ENCODE peak calls at places on chromosomes 4 and X, in ten cellular contexts. A, K, T, N, R, P, M, J, L and I are unnamed samples.

GRCh38 chrX:132615396-132616131 is 126.7 kb upstream of the MBNL3 start:
- DNase-seq in A (peak), K (peak), T (peak), N (peak), R (peak), P (peak), M (peak), J (peak), L (no peak), I (no peak)

GRCh38 chrX:154544885-154545284 is 1.8 kb downstream of the G6PD start:
- DNase-seq in A (no peak), K (no peak), T (no peak), N (no peak), R (no peak), P (no peak), M (no peak), J (no peak), L (no peak), I (no peak)

GRCh38 chr4:7395635-7396034 is 39.1 kb downstream of the PSAPL1 start:
- DNase-seq in A (no peak), K (no peak), T (no peak), N (no peak), R (no peak), P (no peak), M (no peak), J (no peak), L (no peak), I (no peak)

GRCh38 chr4:113827285-113827684 is 65.7 kb upstream of the CAMK2D start:
- DNase-seq in A (no peak), K (peak), T (peak), N (peak), R (peak), P (no peak), M (no peak), J (no peak), L (no peak), I (no peak)

GRCh38 chr4:153241295-153241694 is 37.1 kb downstream of the TRIM2 start:
- DNase-seq in A (no peak), K (no peak), T (no peak), N (no peak), R (no peak), P (no peak), M (no peak), J (no peak), L (no peak), I (no peak)

GRCh38 chrX:101415180-101416130 is 7.4 kb downstream of the HNRNPH2 start:
- DNase-seq in A (peak), K (peak), T (peak), N (peak), R (peak), P (peak), M (no peak), J (peak), L (no peak), I (peak)

GRCh38 chr4:4831825-4832224 is 27.6 kb upstream of the MSX1 start:
- DNase-seq in A (no peak), K (no peak), T (no peak), N (no peak), R (no peak), P (no peak), M (no peak), J (no peak), L (no peak), I (no peak)

GRCh38 chrX:2592279-2592678 is 91.5 kb upstream of the DHRSX start:
- DNase-seq in A (no peak), K (no peak), T (no peak), N (no peak), R (no peak), P (no peak), M (no peak), J (no peak), L (no peak), I (no peak)

GRCh38 chr4:151671541-151672059 is 89.2 kb downstream of the GATB start:
- DNase-seq in A (no peak), K (no peak), T (no peak), N (no peak), R (no peak), P (no peak), M (no peak), J (no peak), L (no peak), I (no peak)

GRCh38 chr4:52919451-52919850 is 57.3 kb downstream of the RASL11B start:
- DNase-seq in A (no peak), K (no peak), T (no peak), N (no peak), R (no peak), P (no peak), M (no peak), J (no peak), L (no peak), I (no peak)

GRCh38 chr4:174317531-174317930 is 33.8 kb downstream of the CEP44 start:
- DNase-seq in A (peak), K (no peak), T (peak), N (peak), R (no peak), P (no peak), M (no peak), J (no peak), L (no peak), I (no peak)

GRCh38 chrX:101957174-101957573 is 25.3 kb upstream of the ZMAT1 start:
- DNase-seq in A (no peak), K (no peak), T (no peak), N (no peak), R (no peak), P (no peak), M (no peak), J (no peak), L (no peak), I (no peak)

GRCh38 chrX:134886201-134886600 is 104.6 kb upstream of the SMIM10 start:
- DNase-seq in A (no peak), K (no peak), T (peak), N (peak), R (no peak), P (no peak), M (no peak), J (peak), L (no peak), I (peak)

GRCh38 chr4:1767770-1768366 is 25.2 kb upstream of the FGFR3 start:
- DNase-seq in A (no peak), K (no peak), T (peak), N (peak), R (peak), P (no peak), M (no peak), J (peak), L (no peak), I (no peak)

GRCh38 chr4:1194028-1194900 is 21.9 kb upstream of the SPON2 start:
- DNase-seq in A (no peak), K (no peak), T (no peak), N (peak), R (peak), P (no peak), M (no peak), J (no peak), L (peak), I (no peak)

GRCh38 chr4:173834151-173834550 is 304.1 kb upstream of the HAND2 start:
- DNase-seq in A (no peak), K (no peak), T (peak), N (peak), R (no peak), P (no peak), M (no peak), J (no peak), L (no peak), I (no peak)

GRCh38 chrX:69066021-69066757 is 99.1 kb downstream of the PJA1 start:
- DNase-seq in A (no peak), K (no peak), T (no peak), N (no peak), R (no peak), P (no peak), M (no peak), J (no peak), L (peak), I (no peak)

GRCh38 chr4:98284640-98285046 is 23.5 kb downstream of the RAP1GDS1 start:
- DNase-seq in A (no peak), K (no peak), T (peak), N (peak), R (no peak), P (no peak), M (no peak), J (no peak), L (no peak), I (no peak)

GRCh38 chr4:77699731-77700210 is 94.2 kb downstream of the CXCL13 start:
- DNase-seq in A (no peak), K (peak), T (peak), N (peak), R (peak), P (no peak), M (no peak), J (no peak), L (no peak), I (peak)

GRCh38 chrX:63250253-63250868 is 100.8 kb downstream of the SPIN4 start:
- DNase-seq in A (no peak), K (peak), T (peak), N (peak), R (no peak), P (peak), M (no peak), J (peak), L (no peak), I (no peak)

GRCh38 chrX:132463411-132463810 is 25.4 kb downstream of the MBNL3 start:
- DNase-seq in A (no peak), K (no peak), T (peak), N (peak), R (no peak), P (peak), M (no peak), J (peak), L (no peak), I (no peak)

GRCh38 chr4:119559044-119559647 is 69.5 kb downstream of the PDE5A start:
- DNase-seq in A (no peak), K (peak), T (peak), N (peak), R (peak), P (no peak), M (no peak), J (no peak), L (no peak), I (peak)

GRCh38 chr4:146465628-146466027 is 56.1 kb downstream of the SLC10A7 start:
- DNase-seq in A (no peak), K (no peak), T (no peak), N (no peak), R (no peak), P (no peak), M (no peak), J (no peak), L (no peak), I (no peak)

GRCh38 chr4:106264331-106264728 is 51.7 kb downstream of the TBCK start:
- DNase-seq in A (no peak), K (no peak), T (no peak), N (peak), R (no peak), P (no peak), M (no peak), J (no peak), L (no peak), I (no peak)

GRCh38 chr4:2087170-2087569 is 28.0 kb downstream of the NAT8L start:
- DNase-seq in A (no peak), K (peak), T (peak), N (no peak), R (no peak), P (no peak), M (no peak), J (no peak), L (no peak), I (no peak)

GRCh38 chr4:173752610-173753009 is 222.6 kb upstream of the HAND2 start:
- DNase-seq in A (no peak), K (no peak), T (peak), N (peak), R (peak), P (peak), M (no peak), J (peak), L (no peak), I (no peak)

GRCh38 chr4:110088670-110089069 is 109.7 kb downstream of the ELOVL6 start:
- DNase-seq in A (no peak), K (peak), T (peak), N (peak), R (no peak), P (peak), M (peak), J (no peak), L (no peak), I (no peak)

GRCh38 chr4:107151173-107151572 is 115.1 kb upstream of the DKK2 start:
- DNase-seq in A (no peak), K (no peak), T (no peak), N (no peak), R (no peak), P (no peak), M (no peak), J (no peak), L (no peak), I (no peak)

GRCh38 chr4:122796801-122797404 is 29.7 kb upstream of the FGF2 start:
- DNase-seq in A (no peak), K (peak), T (no peak), N (peak), R (peak), P (no peak), M (no peak), J (no peak), L (no peak), I (no peak)

GRCh38 chr4:184344435-184344834 is 126.8 kb upstream of the ENPP6 start:
- DNase-seq in A (no peak), K (no peak), T (no peak), N (no peak), R (no peak), P (no peak), M (no peak), J (no peak), L (no peak), I (no peak)

GRCh38 chrX:138986866-138987265 is 275.3 kb upstream of the FGF13 start:
- DNase-seq in A (no peak), K (no peak), T (peak), N (no peak), R (peak), P (no peak), M (no peak), J (no peak), L (no peak), I (no peak)

GRCh38 chrX:155068165-155068564 is 2.8 kb downstream of the CMC4 start:
- DNase-seq in A (no peak), K (peak), T (peak), N (peak), R (peak), P (no peak), M (no peak), J (no peak), L (no peak), I (peak)

GRCh38 chrX:107454302-107454701 is 4.8 kb downstream of the FRMPD3 start:
- DNase-seq in A (no peak), K (peak), T (peak), N (peak), R (no peak), P (peak), M (no peak), J (peak), L (no peak), I (no peak)